ENCODE peak calls at places on chromosomes 5 and 9, in nine cellular contexts. One of them, this sample, is unnamed.

GRCh38 chr5:158933494-158934318 is 166.0 kb downstream of the EBF1 start:
- ATAC-seq in Panc1: no peak
- ATAC-seq in mucosa of descending colon: no peak
- ATAC-seq in IMR-90: no peak
- ATAC-seq in natural killer cell: no peak
- ATAC-seq in activated CD8-positive, alpha-beta T cell treated with anti-CD3 and anti-CD28 coated beads for 36 hours: no peak
- ATAC-seq in K562: no peak
- ATAC-seq in heart right ventricle: no peak
- ATAC-seq in A549: no peak
- ATAC-seq in this sample: no peak

GRCh38 chr5:150208187-150209015 is 18.5 kb downstream of the SLC6A7 start:
- ATAC-seq in Panc1: no peak
- ATAC-seq in mucosa of descending colon: peak; percentile 20
- ATAC-seq in IMR-90: peak; percentile 78
- ATAC-seq in natural killer cell: no peak
- ATAC-seq in activated CD8-positive, alpha-beta T cell treated with anti-CD3 and anti-CD28 coated beads for 36 hours: no peak
- ATAC-seq in K562: no peak
- ATAC-seq in heart right ventricle: no peak
- ATAC-seq in A549: peak; percentile 45
- ATAC-seq in this sample: no peak

GRCh38 chr5:87277279-87277835 is 9.7 kb downstream of the RASA1 start:
- ATAC-seq in Panc1: no peak
- ATAC-seq in mucosa of descending colon: no peak
- ATAC-seq in IMR-90: peak; percentile 61
- ATAC-seq in natural killer cell: no peak
- ATAC-seq in activated CD8-positive, alpha-beta T cell treated with anti-CD3 and anti-CD28 coated beads for 36 hours: peak; percentile 66
- ATAC-seq in K562: no peak
- ATAC-seq in heart right ventricle: no peak
- ATAC-seq in A549: no peak
- ATAC-seq in this sample: no peak

GRCh38 chr5:10503997-10504761 is 59.7 kb upstream of the ANKRD33B start:
- ATAC-seq in Panc1: no peak
- ATAC-seq in mucosa of descending colon: no peak
- ATAC-seq in IMR-90: no peak
- ATAC-seq in natural killer cell: no peak
- ATAC-seq in activated CD8-positive, alpha-beta T cell treated with anti-CD3 and anti-CD28 coated beads for 36 hours: no peak
- ATAC-seq in K562: peak; percentile 47
- ATAC-seq in heart right ventricle: no peak
- ATAC-seq in A549: no peak
- ATAC-seq in this sample: no peak

GRCh38 chr5:83721878-83722779 is 1.5 kb upstream of the HAPLN1 start:
- ATAC-seq in Panc1: peak; percentile 96
- ATAC-seq in mucosa of descending colon: peak; percentile 91
- ATAC-seq in IMR-90: peak; percentile 91
- ATAC-seq in natural killer cell: no peak
- ATAC-seq in activated CD8-positive, alpha-beta T cell treated with anti-CD3 and anti-CD28 coated beads for 36 hours: peak; percentile 42
- ATAC-seq in K562: peak; percentile 83
- ATAC-seq in heart right ventricle: peak; percentile 85
- ATAC-seq in A549: peak; percentile 94
- ATAC-seq in this sample: peak; percentile 63

GRCh38 chr5:14156611-14157493 is 13.7 kb downstream of the TRIO start:
- ATAC-seq in Panc1: peak; percentile 76
- ATAC-seq in mucosa of descending colon: peak; percentile 43
- ATAC-seq in IMR-90: peak; percentile 75
- ATAC-seq in natural killer cell: no peak
- ATAC-seq in activated CD8-positive, alpha-beta T cell treated with anti-CD3 and anti-CD28 coated beads for 36 hours: no peak
- ATAC-seq in K562: no peak
- ATAC-seq in heart right ventricle: peak; percentile 74
- ATAC-seq in A549: peak; percentile 85
- ATAC-seq in this sample: peak; percentile 81

GRCh38 chr5:138870611-138871010 is 4.5 kb downstream of the LRRTM2 start:
- ATAC-seq in Panc1: no peak
- ATAC-seq in mucosa of descending colon: no peak
- ATAC-seq in IMR-90: no peak
- ATAC-seq in natural killer cell: no peak
- ATAC-seq in activated CD8-positive, alpha-beta T cell treated with anti-CD3 and anti-CD28 coated beads for 36 hours: no peak
- ATAC-seq in K562: no peak
- ATAC-seq in heart right ventricle: no peak
- ATAC-seq in A549: no peak
- ATAC-seq in this sample: no peak

GRCh38 chr5:132662925-132663770 is 5.2 kb downstream of the IL13 start:
- ATAC-seq in Panc1: peak; percentile 48
- ATAC-seq in mucosa of descending colon: peak; percentile 23
- ATAC-seq in IMR-90: peak; percentile 86
- ATAC-seq in natural killer cell: peak; percentile 54
- ATAC-seq in activated CD8-positive, alpha-beta T cell treated with anti-CD3 and anti-CD28 coated beads for 36 hours: peak; percentile 76
- ATAC-seq in K562: peak; percentile 58
- ATAC-seq in heart right ventricle: no peak
- ATAC-seq in A549: peak; percentile 36
- ATAC-seq in this sample: no peak

GRCh38 chr9:37192803-37193202 is 72.4 kb downstream of the ZCCHC7 start:
- ATAC-seq in Panc1: no peak
- ATAC-seq in mucosa of descending colon: no peak
- ATAC-seq in IMR-90: no peak
- ATAC-seq in natural killer cell: no peak
- ATAC-seq in activated CD8-positive, alpha-beta T cell treated with anti-CD3 and anti-CD28 coated beads for 36 hours: no peak
- ATAC-seq in K562: no peak
- ATAC-seq in heart right ventricle: no peak
- ATAC-seq in A549: no peak
- ATAC-seq in this sample: no peak

GRCh38 chr5:141603912-141604311 is 14.9 kb downstream of the DIAPH1 start:
- ATAC-seq in Panc1: no peak
- ATAC-seq in mucosa of descending colon: peak; percentile 35
- ATAC-seq in IMR-90: peak; percentile 9
- ATAC-seq in natural killer cell: no peak
- ATAC-seq in activated CD8-positive, alpha-beta T cell treated with anti-CD3 and anti-CD28 coated beads for 36 hours: no peak
- ATAC-seq in K562: peak; percentile 5
- ATAC-seq in heart right ventricle: no peak
- ATAC-seq in A549: peak; percentile 44
- ATAC-seq in this sample: no peak

GRCh38 chr9:128999581-129000206 is 28.4 kb downstream of the SH3GLB2 start:
- ATAC-seq in Panc1: no peak
- ATAC-seq in mucosa of descending colon: no peak
- ATAC-seq in IMR-90: no peak
- ATAC-seq in natural killer cell: no peak
- ATAC-seq in activated CD8-positive, alpha-beta T cell treated with anti-CD3 and anti-CD28 coated beads for 36 hours: no peak
- ATAC-seq in K562: no peak
- ATAC-seq in heart right ventricle: no peak
- ATAC-seq in A549: no peak
- ATAC-seq in this sample: no peak

GRCh38 chr5:32147236-32147635 is 26.9 kb downstream of the GOLPH3 start:
- ATAC-seq in Panc1: no peak
- ATAC-seq in mucosa of descending colon: no peak
- ATAC-seq in IMR-90: no peak
- ATAC-seq in natural killer cell: no peak
- ATAC-seq in activated CD8-positive, alpha-beta T cell treated with anti-CD3 and anti-CD28 coated beads for 36 hours: no peak
- ATAC-seq in K562: peak; percentile 8
- ATAC-seq in heart right ventricle: no peak
- ATAC-seq in A549: no peak
- ATAC-seq in this sample: peak; percentile 62

GRCh38 chr9:87080512-87081225 is 133.4 kb upstream of the GAS1 start:
- ATAC-seq in Panc1: no peak
- ATAC-seq in mucosa of descending colon: no peak
- ATAC-seq in IMR-90: no peak
- ATAC-seq in natural killer cell: no peak
- ATAC-seq in activated CD8-positive, alpha-beta T cell treated with anti-CD3 and anti-CD28 coated beads for 36 hours: no peak
- ATAC-seq in K562: no peak
- ATAC-seq in heart right ventricle: peak; percentile 66
- ATAC-seq in A549: peak; percentile 59
- ATAC-seq in this sample: no peak

GRCh38 chr5:73205309-73205708 is 32.3 kb downstream of the TMEM174 start:
- ATAC-seq in Panc1: no peak
- ATAC-seq in mucosa of descending colon: peak; percentile 65
- ATAC-seq in IMR-90: no peak
- ATAC-seq in natural killer cell: no peak
- ATAC-seq in activated CD8-positive, alpha-beta T cell treated with anti-CD3 and anti-CD28 coated beads for 36 hours: no peak
- ATAC-seq in K562: no peak
- ATAC-seq in heart right ventricle: no peak
- ATAC-seq in A549: no peak
- ATAC-seq in this sample: no peak

GRCh38 chr5:135602882-135603721 is 24.3 kb upstream of the CXCL14 start:
- ATAC-seq in Panc1: no peak
- ATAC-seq in mucosa of descending colon: no peak
- ATAC-seq in IMR-90: no peak
- ATAC-seq in natural killer cell: no peak
- ATAC-seq in activated CD8-positive, alpha-beta T cell treated with anti-CD3 and anti-CD28 coated beads for 36 hours: no peak
- ATAC-seq in K562: no peak
- ATAC-seq in heart right ventricle: peak; percentile 25
- ATAC-seq in A549: no peak
- ATAC-seq in this sample: no peak

DNA sequence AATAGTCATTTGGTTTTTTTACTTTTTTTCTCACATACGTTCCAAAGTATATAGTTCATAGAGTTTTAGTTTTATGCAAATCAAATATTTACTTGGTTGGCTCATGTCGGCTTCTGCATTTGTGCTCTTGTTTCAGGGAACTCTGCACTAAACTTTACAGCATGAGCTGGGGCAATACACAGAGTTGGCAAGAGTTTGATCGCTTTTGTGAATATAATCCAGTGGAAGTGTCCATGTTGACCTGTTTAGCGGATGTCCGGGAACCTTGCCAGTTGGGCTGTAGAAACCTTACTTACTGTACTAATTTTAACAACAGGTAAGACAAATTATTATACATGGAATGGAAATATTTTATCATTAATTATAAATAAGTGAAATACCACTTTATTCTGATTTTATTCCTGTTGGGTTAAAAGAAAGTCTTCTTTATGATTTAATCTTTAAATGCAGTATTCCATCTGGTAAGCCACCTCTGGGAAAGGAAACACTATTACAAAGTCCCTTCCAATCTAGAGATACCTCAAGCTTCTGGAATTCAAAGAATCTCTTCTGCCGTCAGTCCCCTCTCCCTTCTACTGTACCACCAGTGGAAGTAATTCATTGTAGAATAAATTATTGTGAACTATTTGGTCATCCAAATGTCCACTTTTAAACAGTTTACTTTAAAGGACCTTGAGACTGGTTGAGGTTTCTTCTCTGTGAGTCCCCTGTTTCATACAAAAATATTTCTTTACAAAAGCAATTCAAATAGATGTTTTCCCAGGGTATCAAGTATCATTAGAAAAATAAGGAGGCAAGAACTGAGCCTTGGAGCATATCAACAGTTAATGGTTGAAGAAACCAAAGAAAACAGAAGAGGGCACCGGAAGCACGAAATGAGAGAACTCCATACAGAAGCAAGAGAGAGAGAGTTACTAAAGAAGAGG is 45.2 kb upstream of the GLIPR2 start:
- ATAC-seq in Panc1: peak; percentile 63
- ATAC-seq in mucosa of descending colon: peak; percentile 88
- ATAC-seq in IMR-90: peak; percentile 89
- ATAC-seq in natural killer cell: no peak
- ATAC-seq in activated CD8-positive, alpha-beta T cell treated with anti-CD3 and anti-CD28 coated beads for 36 hours: no peak
- ATAC-seq in K562: no peak
- ATAC-seq in heart right ventricle: no peak
- ATAC-seq in A549: peak; percentile 71
- ATAC-seq in this sample: no peak
- TF ChIP-seq CTCF in Panc1: peak; percentile 28
- TF ChIP-seq CTCF in mucosa of descending colon: no peak
- TF ChIP-seq CTCF in IMR-90: peak; percentile 30
- TF ChIP-seq CTCF in natural killer cell: no peak
- TF ChIP-seq CTCF in activated CD8-positive, alpha-beta T cell treated with anti-CD3 and anti-CD28 coated beads for 36 hours: no peak
- TF ChIP-seq CTCF in K562: no peak
- TF ChIP-seq CTCF in heart right ventricle: no peak
- TF ChIP-seq CTCF in A549: peak; percentile 35
- TF ChIP-seq CTCF in this sample: no peak

GRCh38 chr5:134465856-134466240 is 54.2 kb upstream of the CDKN2AIPNL start:
- ATAC-seq in Panc1: peak; percentile 87
- ATAC-seq in mucosa of descending colon: peak; percentile 89
- ATAC-seq in IMR-90: peak; percentile 96
- ATAC-seq in natural killer cell: peak; percentile 86
- ATAC-seq in activated CD8-positive, alpha-beta T cell treated with anti-CD3 and anti-CD28 coated beads for 36 hours: peak; percentile 92
- ATAC-seq in K562: peak; percentile 91
- ATAC-seq in heart right ventricle: peak; percentile 92
- ATAC-seq in A549: peak; percentile 80
- ATAC-seq in this sample: peak; percentile 80
- TF ChIP-seq CTCF in Panc1: no peak
- TF ChIP-seq CTCF in mucosa of descending colon: no peak
- TF ChIP-seq CTCF in IMR-90: no peak
- TF ChIP-seq CTCF in natural killer cell: no peak
- TF ChIP-seq CTCF in activated CD8-positive, alpha-beta T cell treated with anti-CD3 and anti-CD28 coated beads for 36 hours: no peak
- TF ChIP-seq CTCF in K562: no peak
- TF ChIP-seq CTCF in heart right ventricle: no peak
- TF ChIP-seq CTCF in A549: no peak
- TF ChIP-seq CTCF in this sample: peak; percentile 33

GRCh38 chr5:65753189-65753588 is 31.2 kb downstream of the NLN start:
- ATAC-seq in Panc1: no peak
- ATAC-seq in mucosa of descending colon: no peak
- ATAC-seq in IMR-90: no peak
- ATAC-seq in natural killer cell: no peak
- ATAC-seq in activated CD8-positive, alpha-beta T cell treated with anti-CD3 and anti-CD28 coated beads for 36 hours: no peak
- ATAC-seq in K562: no peak
- ATAC-seq in heart right ventricle: no peak
- ATAC-seq in A549: no peak
- ATAC-seq in this sample: no peak

GRCh38 chr5:65760504-65761275 is 38.7 kb downstream of the NLN start:
- ATAC-seq in Panc1: no peak
- ATAC-seq in mucosa of descending colon: peak; percentile 81
- ATAC-seq in IMR-90: no peak
- ATAC-seq in natural killer cell: peak; percentile 100
- ATAC-seq in activated CD8-positive, alpha-beta T cell treated with anti-CD3 and anti-CD28 coated beads for 36 hours: peak; percentile 76
- ATAC-seq in K562: no peak
- ATAC-seq in heart right ventricle: peak; percentile 92
- ATAC-seq in A549: no peak
- ATAC-seq in this sample: no peak

GRCh38 chr5:65762234-65762633 is 40.2 kb downstream of the NLN start:
- ATAC-seq in Panc1: no peak
- ATAC-seq in mucosa of descending colon: no peak
- ATAC-seq in IMR-90: no peak
- ATAC-seq in natural killer cell: no peak
- ATAC-seq in activated CD8-positive, alpha-beta T cell treated with anti-CD3 and anti-CD28 coated beads for 36 hours: no peak
- ATAC-seq in K562: no peak
- ATAC-seq in heart right ventricle: no peak
- ATAC-seq in A549: no peak
- ATAC-seq in this sample: no peak

GRCh38 chr5:65758546-65759144 is 36.6 kb downstream of the NLN start:
- ATAC-seq in Panc1: no peak
- ATAC-seq in mucosa of descending colon: no peak
- ATAC-seq in IMR-90: no peak
- ATAC-seq in natural killer cell: no peak
- ATAC-seq in activated CD8-positive, alpha-beta T cell treated with anti-CD3 and anti-CD28 coated beads for 36 hours: no peak
- ATAC-seq in K562: no peak
- ATAC-seq in heart right ventricle: no peak
- ATAC-seq in A549: no peak
- ATAC-seq in this sample: no peak
- TF ChIP-seq CTCF in Panc1: no peak
- TF ChIP-seq CTCF in mucosa of descending colon: no peak
- TF ChIP-seq CTCF in IMR-90: no peak
- TF ChIP-seq CTCF in natural killer cell: no peak
- TF ChIP-seq CTCF in activated CD8-positive, alpha-beta T cell treated with anti-CD3 and anti-CD28 coated beads for 36 hours: no peak
- TF ChIP-seq CTCF in K562: no peak
- TF ChIP-seq CTCF in heart right ventricle: no peak
- TF ChIP-seq CTCF in A549: no peak
- TF ChIP-seq CTCF in this sample: no peak

DNA sequence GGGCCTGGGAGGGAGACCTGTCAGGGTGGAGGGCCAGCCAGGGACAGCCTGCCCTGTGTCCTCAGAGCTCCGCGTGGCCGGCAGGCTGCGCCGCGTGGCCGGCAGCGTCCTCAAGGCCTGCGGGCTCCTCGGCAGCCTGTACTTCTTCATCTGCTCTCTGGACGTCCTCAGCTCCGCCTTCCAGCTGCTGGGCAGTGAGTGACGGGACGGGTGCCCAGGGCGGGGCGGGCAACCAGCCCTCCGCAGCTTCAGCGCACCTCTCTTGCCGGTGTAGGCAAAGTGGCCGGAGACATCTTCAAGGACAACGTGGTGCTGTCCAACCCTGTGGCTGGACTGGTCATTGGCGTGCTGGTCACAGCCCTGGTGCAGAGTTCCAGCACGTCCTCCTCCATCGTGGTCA is 1.8 kb downstream of the SLC34A3 start:
- ATAC-seq in Panc1: no peak
- ATAC-seq in mucosa of descending colon: peak; percentile 21
- ATAC-seq in IMR-90: no peak
- ATAC-seq in natural killer cell: no peak
- ATAC-seq in activated CD8-positive, alpha-beta T cell treated with anti-CD3 and anti-CD28 coated beads for 36 hours: no peak
- ATAC-seq in K562: no peak
- ATAC-seq in heart right ventricle: no peak
- ATAC-seq in A549: no peak
- ATAC-seq in this sample: no peak
- TF ChIP-seq CTCF in Panc1: no peak
- TF ChIP-seq CTCF in mucosa of descending colon: no peak
- TF ChIP-seq CTCF in IMR-90: no peak
- TF ChIP-seq CTCF in natural killer cell: no peak
- TF ChIP-seq CTCF in activated CD8-positive, alpha-beta T cell treated with anti-CD3 and anti-CD28 coated beads for 36 hours: no peak
- TF ChIP-seq CTCF in K562: no peak
- TF ChIP-seq CTCF in heart right ventricle: no peak
- TF ChIP-seq CTCF in A549: no peak
- TF ChIP-seq CTCF in this sample: no peak